ENCODE peak calls at places on chromosomes 7 and 10, in eight cellular contexts. P is GM20000; C is stimulated activated CD4-positive, alpha-beta T cell treated with anti-CD3 and anti-CD28 coated beads, Interleukin-12 subunit alpha, Interleukin-12 subunit beta, amount 100 ng/mL, for 24 hours; O is mammary epithelial cell; Z is NCI-H446 treated with DMSO at 0.1 percent for 48 hours; D is NCI-H526 treated with DMSO at 0.1 percent for 48 hours; F is COR-L47; B is ELF-1. X is an unnamed sample.
A peak's percentile ranks its signal among the peaks of the same experiment; 100 is the strongest.

GRCh38 chr10:88992945-88993537 is 2.4 kb downstream of the FAS start:
- DNase-seq in P (no peak), C (no peak), O (peak; percentile 77), Z (no peak), D (no peak), F (no peak), B (no peak), X (peak; percentile 13)

GRCh38 chr7:137790828-137791227 is 55.9 kb downstream of the DGKI start:
- DNase-seq in P (no peak), C (no peak), O (no peak), Z (no peak), D (no peak), F (no peak), B (no peak), X (no peak)

GRCh38 chr10:60138026-60138425 is 231.7 kb upstream of the CCDC6 start:
- DNase-seq in P (no peak), C (no peak), O (no peak), Z (no peak), D (no peak), F (no peak), B (no peak), X (no peak)

GRCh38 chr7:154613811-154614210 is 389.1 kb downstream of the PAXIP1 start:
- DNase-seq in P (no peak), C (no peak), O (no peak), Z (no peak), D (no peak), F (no peak), B (no peak), X (no peak)

GRCh38 chr7:65230231-65230630 is 143.4 kb upstream of the ZNF92 start:
- DNase-seq in P (no peak), C (no peak), O (no peak), Z (no peak), D (no peak), F (no peak), B (no peak), X (no peak)

GRCh38 chr7:1959305-1959704 is 273.4 kb downstream of the MAD1L1 start:
- DNase-seq in P (no peak), C (no peak), O (no peak), Z (no peak), D (no peak), F (no peak), B (no peak), X (no peak)

GRCh38 chr10:95841711-95842498 is 65.9 kb upstream of the CC2D2B start:
- DNase-seq in P (peak; percentile 34), C (no peak), O (peak; percentile 40), Z (no peak), D (peak; percentile 8), F (peak; percentile 24), B (peak; percentile 4), X (no peak)

GRCh38 chr7:94907420-94908203 is at the start of gene PPP1R9A:
- DNase-seq in P (peak; percentile 35), C (no peak), O (no peak), Z (no peak), D (peak; percentile 63), F (peak; percentile 51), B (peak; percentile 79), X (peak; percentile 28)

GRCh38 chr7:100686201-100686821 is 7.7 kb downstream of the GIGYF1 start:
- DNase-seq in P (no peak), C (no peak), O (no peak), Z (no peak), D (no peak), F (no peak), B (no peak), X (no peak)

GRCh38 chr7:16926283-16926682 is 44.5 kb upstream of the AGR3 start:
- DNase-seq in P (no peak), C (no peak), O (peak; percentile 23), Z (no peak), D (no peak), F (no peak), B (no peak), X (no peak)

GRCh38 chr10:69100136-69100872 is 12.4 kb downstream of the SRGN start:
- DNase-seq in P (no peak), C (no peak), O (no peak), Z (no peak), D (no peak), F (no peak), B (peak; percentile 22), X (no peak)

GRCh38 chr10:132836832-132837540 is 51.0 kb upstream of the NKX6-2 start:
- DNase-seq in P (peak; percentile 86), C (peak; percentile 30), O (peak; percentile 6), Z (no peak), D (no peak), F (no peak), B (peak; percentile 70), X (no peak)

GRCh38 chr7:54719974-54720373 is 39.0 kb downstream of the SEC61G start:
- DNase-seq in P (no peak), C (no peak), O (peak; percentile 7), Z (no peak), D (no peak), F (no peak), B (no peak), X (no peak)

GRCh38 chr10:114167985-114168384 is 6.0 kb downstream of the CCDC186 start:
- DNase-seq in P (no peak), C (no peak), O (no peak), Z (no peak), D (no peak), F (no peak), B (no peak), X (no peak)

GRCh38 chr10:11245510-11245909 is 227.8 kb downstream of the CELF2 start:
- DNase-seq in P (no peak), C (no peak), O (no peak), Z (no peak), D (no peak), F (no peak), B (no peak), X (no peak)

GRCh38 chr7:96400518-96400917 is 78.6 kb upstream of the SLC25A13 start:
- DNase-seq in P (no peak), C (no peak), O (peak; percentile 76), Z (no peak), D (no peak), F (no peak), B (no peak), X (no peak)

GRCh38 chr10:30182191-30183075 is 123.0 kb upstream of the JCAD start:
- DNase-seq in P (no peak), C (no peak), O (peak; percentile 73), Z (no peak), D (no peak), F (no peak), B (peak; percentile 81), X (no peak)

GRCh38 chr7:156386097-156386496 is 254.5 kb upstream of the RNF32 start:
- DNase-seq in P (no peak), C (no peak), O (no peak), Z (no peak), D (no peak), F (no peak), B (peak; percentile 23), X (no peak)

GRCh38 chr10:121772406-121772805 is 155.4 kb downstream of the ATE1 start:
- DNase-seq in P (no peak), C (no peak), O (no peak), Z (no peak), D (no peak), F (no peak), B (peak; percentile 18), X (no peak)

GRCh38 chr7:137962875-137963507 is 38.9 kb downstream of the CREB3L2 start:
- DNase-seq in P (no peak), C (no peak), O (no peak), Z (no peak), D (no peak), F (no peak), B (no peak), X (no peak)

GRCh38 chr10:114714281-114714741 is 56.2 kb upstream of the ABLIM1 start:
- DNase-seq in P (no peak), C (no peak), O (peak; percentile 79), Z (peak; percentile 34), D (peak; percentile 16), F (no peak), B (no peak), X (no peak)

GRCh38 chr10:101923212-101923611 is 79.6 kb upstream of the KCNIP2 start:
- DNase-seq in P (peak; percentile 14), C (no peak), O (no peak), Z (no peak), D (no peak), F (no peak), B (no peak), X (no peak)